ENCODE peak calls at places on chromosome 19, in eight cellular contexts. One of them, this sample, is unnamed.

GRCh38 chr19:29422047-29422446 is 103.7 kb upstream of the VSTM2B start:
- DNase-seq in hepatic stellate cell: no peak
- DNase-seq in kidney epithelial cell: no peak
- DNase-seq in mesothelial cell of epicardium: no peak
- DNase-seq in G401: no peak
- DNase-seq in progenitor cell of endocrine pancreas: no peak
- DNase-seq in BE2C: no peak
- DNase-seq in OCI-M1: no peak
- DNase-seq in this sample: no peak

GRCh38 chr19:48274938-48275337 is 5.1 kb downstream of the ZNF114 start:
- DNase-seq in hepatic stellate cell: no peak
- DNase-seq in kidney epithelial cell: no peak
- DNase-seq in mesothelial cell of epicardium: no peak
- DNase-seq in G401: no peak
- DNase-seq in progenitor cell of endocrine pancreas: no peak
- DNase-seq in BE2C: no peak
- DNase-seq in OCI-M1: no peak
- DNase-seq in this sample: no peak

GRCh38 chr19:31505596-31505910 is 156.3 kb upstream of the TSHZ3 start:
- DNase-seq in hepatic stellate cell: no peak
- DNase-seq in kidney epithelial cell: no peak
- DNase-seq in mesothelial cell of epicardium: peak; percentile 17
- DNase-seq in G401: no peak
- DNase-seq in progenitor cell of endocrine pancreas: no peak
- DNase-seq in BE2C: no peak
- DNase-seq in OCI-M1: no peak
- DNase-seq in this sample: no peak

GRCh38 chr19:55071913-55072312 is 3.8 kb upstream of the EPS8L1 start:
- DNase-seq in hepatic stellate cell: no peak
- DNase-seq in kidney epithelial cell: no peak
- DNase-seq in mesothelial cell of epicardium: no peak
- DNase-seq in G401: no peak
- DNase-seq in progenitor cell of endocrine pancreas: no peak
- DNase-seq in BE2C: no peak
- DNase-seq in OCI-M1: no peak
- DNase-seq in this sample: no peak

GRCh38 chr19:33622809-33623511 is 1.2 kb downstream of the CHST8 start:
- DNase-seq in hepatic stellate cell: no peak
- DNase-seq in kidney epithelial cell: no peak
- DNase-seq in mesothelial cell of epicardium: no peak
- DNase-seq in G401: peak; percentile 63
- DNase-seq in progenitor cell of endocrine pancreas: no peak
- DNase-seq in BE2C: peak; percentile 49
- DNase-seq in OCI-M1: no peak
- DNase-seq in this sample: peak; percentile 62

GRCh38 chr19:2343289-2343982 is 15.0 kb downstream of the SPPL2B start:
- DNase-seq in hepatic stellate cell: no peak
- DNase-seq in kidney epithelial cell: no peak
- DNase-seq in mesothelial cell of epicardium: no peak
- DNase-seq in G401: no peak
- DNase-seq in progenitor cell of endocrine pancreas: no peak
- DNase-seq in BE2C: no peak
- DNase-seq in OCI-M1: no peak
- DNase-seq in this sample: no peak

GRCh38 chr19:4066176-4066606 is 508 bp downstream of the ZBTB7A start:
- DNase-seq in hepatic stellate cell: no peak
- DNase-seq in kidney epithelial cell: no peak
- DNase-seq in mesothelial cell of epicardium: peak; percentile 73
- DNase-seq in G401: no peak
- DNase-seq in progenitor cell of endocrine pancreas: no peak
- DNase-seq in BE2C: no peak
- DNase-seq in OCI-M1: no peak
- DNase-seq in this sample: no peak

GRCh38 chr19:35569281-35569781 is 5.9 kb upstream of the ATP4A start:
- DNase-seq in hepatic stellate cell: no peak
- DNase-seq in kidney epithelial cell: no peak
- DNase-seq in mesothelial cell of epicardium: no peak
- DNase-seq in G401: peak; percentile 79
- DNase-seq in progenitor cell of endocrine pancreas: no peak
- DNase-seq in BE2C: no peak
- DNase-seq in OCI-M1: no peak
- DNase-seq in this sample: peak; percentile 62

GRCh38 chr19:17486545-17486944 is 16.2 kb downstream of the SLC27A1 start:
- DNase-seq in hepatic stellate cell: no peak
- DNase-seq in kidney epithelial cell: no peak
- DNase-seq in mesothelial cell of epicardium: no peak
- DNase-seq in G401: no peak
- DNase-seq in progenitor cell of endocrine pancreas: no peak
- DNase-seq in BE2C: no peak
- DNase-seq in OCI-M1: no peak
- DNase-seq in this sample: no peak

GRCh38 chr19:41480336-41480735 is 37.4 kb downstream of the ERICH4 start:
- DNase-seq in hepatic stellate cell: no peak
- DNase-seq in kidney epithelial cell: no peak
- DNase-seq in mesothelial cell of epicardium: no peak
- DNase-seq in G401: no peak
- DNase-seq in progenitor cell of endocrine pancreas: no peak
- DNase-seq in BE2C: no peak
- DNase-seq in OCI-M1: no peak
- DNase-seq in this sample: no peak

GRCh38 chr19:40053491-40053890 is 2.5 kb downstream of the ZNF780B start:
- DNase-seq in hepatic stellate cell: no peak
- DNase-seq in kidney epithelial cell: no peak
- DNase-seq in mesothelial cell of epicardium: no peak
- DNase-seq in G401: no peak
- DNase-seq in progenitor cell of endocrine pancreas: no peak
- DNase-seq in BE2C: no peak
- DNase-seq in OCI-M1: no peak
- DNase-seq in this sample: no peak

GRCh38 chr19:4517451-4518057 is 732 bp downstream of the PLIN4 start:
- DNase-seq in hepatic stellate cell: no peak
- DNase-seq in kidney epithelial cell: no peak
- DNase-seq in mesothelial cell of epicardium: no peak
- DNase-seq in G401: no peak
- DNase-seq in progenitor cell of endocrine pancreas: no peak
- DNase-seq in BE2C: no peak
- DNase-seq in OCI-M1: no peak
- DNase-seq in this sample: no peak

GRCh38 chr19:53945441-53945840 is 17.3 kb upstream of the CACNG8 start:
- DNase-seq in hepatic stellate cell: no peak
- DNase-seq in kidney epithelial cell: no peak
- DNase-seq in mesothelial cell of epicardium: no peak
- DNase-seq in G401: no peak
- DNase-seq in progenitor cell of endocrine pancreas: no peak
- DNase-seq in BE2C: no peak
- DNase-seq in OCI-M1: peak; percentile 88
- DNase-seq in this sample: no peak

GRCh38 chr19:16957151-16957662 is 68.4 kb downstream of the F2RL3 start:
- DNase-seq in hepatic stellate cell: no peak
- DNase-seq in kidney epithelial cell: no peak
- DNase-seq in mesothelial cell of epicardium: no peak
- DNase-seq in G401: no peak
- DNase-seq in progenitor cell of endocrine pancreas: no peak
- DNase-seq in BE2C: no peak
- DNase-seq in OCI-M1: no peak
- DNase-seq in this sample: no peak

GRCh38 chr19:10408511-10409291 is 5.4 kb upstream of the CDC37 start:
- DNase-seq in hepatic stellate cell: no peak
- DNase-seq in kidney epithelial cell: no peak
- DNase-seq in mesothelial cell of epicardium: no peak
- DNase-seq in G401: peak; percentile 71
- DNase-seq in progenitor cell of endocrine pancreas: no peak
- DNase-seq in BE2C: no peak
- DNase-seq in OCI-M1: no peak
- DNase-seq in this sample: peak; percentile 44

GRCh38 chr19:33298146-33298911 is 4.0 kb downstream of the CEBPA start:
- DNase-seq in hepatic stellate cell: no peak
- DNase-seq in kidney epithelial cell: no peak
- DNase-seq in mesothelial cell of epicardium: peak; percentile 64
- DNase-seq in G401: no peak
- DNase-seq in progenitor cell of endocrine pancreas: no peak
- DNase-seq in BE2C: no peak
- DNase-seq in OCI-M1: no peak
- DNase-seq in this sample: no peak